ENCODE peak calls at places on chromosome 13, in nine cellular contexts. One of them, this sample, is unnamed.

GRCh38 chr13:89066868-89067466 is 1395.8 kb downstream of the SLITRK5 start:
- DNase-seq in activated naive CD4-positive, alpha-beta T cell treated with Interleukin-2 at 50 U/mL for 16 hours: no peak
- DNase-seq in AG09319: no peak
- DNase-seq in prostate gland: peak
- DNase-seq in T-helper 2 cell: no peak
- DNase-seq in CD4-positive, CD25-positive, alpha-beta regulatory T cell: no peak
- DNase-seq in stimulated activated CD8-positive, alpha-beta memory T cell treated with anti-CD3 and anti-CD28 coated beads, Interleukin-7, amount 100 ng/mL, for 48 hours: no peak
- DNase-seq in mucosa of descending colon: peak
- DNase-seq in Jurkat, Clone E6-1: peak
- DNase-seq in this sample: no peak

GRCh38 chr13:106376411-106377112 is 158.9 kb downstream of the EFNB2 start:
- DNase-seq in activated naive CD4-positive, alpha-beta T cell treated with Interleukin-2 at 50 U/mL for 16 hours: no peak
- DNase-seq in AG09319: no peak
- DNase-seq in prostate gland: no peak
- DNase-seq in T-helper 2 cell: no peak
- DNase-seq in CD4-positive, CD25-positive, alpha-beta regulatory T cell: no peak
- DNase-seq in stimulated activated CD8-positive, alpha-beta memory T cell treated with anti-CD3 and anti-CD28 coated beads, Interleukin-7, amount 100 ng/mL, for 48 hours: no peak
- DNase-seq in mucosa of descending colon: no peak
- DNase-seq in Jurkat, Clone E6-1: no peak
- DNase-seq in this sample: no peak

GRCh38 chr13:31909889-31910551 is 121.6 kb upstream of the FRY start:
- DNase-seq in activated naive CD4-positive, alpha-beta T cell treated with Interleukin-2 at 50 U/mL for 16 hours: peak
- DNase-seq in AG09319: no peak
- DNase-seq in prostate gland: peak
- DNase-seq in T-helper 2 cell: no peak
- DNase-seq in CD4-positive, CD25-positive, alpha-beta regulatory T cell: peak
- DNase-seq in stimulated activated CD8-positive, alpha-beta memory T cell treated with anti-CD3 and anti-CD28 coated beads, Interleukin-7, amount 100 ng/mL, for 48 hours: peak
- DNase-seq in mucosa of descending colon: peak
- DNase-seq in Jurkat, Clone E6-1: peak
- DNase-seq in this sample: no peak

GRCh38 chr13:48078251-48078656 is 16.6 kb downstream of the MED4 start:
- DNase-seq in activated naive CD4-positive, alpha-beta T cell treated with Interleukin-2 at 50 U/mL for 16 hours: no peak
- DNase-seq in AG09319: no peak
- DNase-seq in prostate gland: no peak
- DNase-seq in T-helper 2 cell: no peak
- DNase-seq in CD4-positive, CD25-positive, alpha-beta regulatory T cell: peak
- DNase-seq in stimulated activated CD8-positive, alpha-beta memory T cell treated with anti-CD3 and anti-CD28 coated beads, Interleukin-7, amount 100 ng/mL, for 48 hours: no peak
- DNase-seq in mucosa of descending colon: peak
- DNase-seq in Jurkat, Clone E6-1: peak
- DNase-seq in this sample: no peak

GRCh38 chr13:40442191-40442590 is 224.2 kb downstream of the FOXO1 start:
- DNase-seq in activated naive CD4-positive, alpha-beta T cell treated with Interleukin-2 at 50 U/mL for 16 hours: no peak
- DNase-seq in AG09319: no peak
- DNase-seq in prostate gland: no peak
- DNase-seq in T-helper 2 cell: no peak
- DNase-seq in CD4-positive, CD25-positive, alpha-beta regulatory T cell: no peak
- DNase-seq in stimulated activated CD8-positive, alpha-beta memory T cell treated with anti-CD3 and anti-CD28 coated beads, Interleukin-7, amount 100 ng/mL, for 48 hours: no peak
- DNase-seq in mucosa of descending colon: no peak
- DNase-seq in Jurkat, Clone E6-1: no peak
- DNase-seq in this sample: no peak

GRCh38 chr13:106961219-106961618 is 393.3 kb upstream of the ARGLU1 start:
- DNase-seq in activated naive CD4-positive, alpha-beta T cell treated with Interleukin-2 at 50 U/mL for 16 hours: no peak
- DNase-seq in AG09319: no peak
- DNase-seq in prostate gland: no peak
- DNase-seq in T-helper 2 cell: no peak
- DNase-seq in CD4-positive, CD25-positive, alpha-beta regulatory T cell: no peak
- DNase-seq in stimulated activated CD8-positive, alpha-beta memory T cell treated with anti-CD3 and anti-CD28 coated beads, Interleukin-7, amount 100 ng/mL, for 48 hours: no peak
- DNase-seq in mucosa of descending colon: no peak
- DNase-seq in Jurkat, Clone E6-1: no peak
- DNase-seq in this sample: no peak

GRCh38 chr13:105979586-105979985 is 555.9 kb downstream of the EFNB2 start:
- DNase-seq in activated naive CD4-positive, alpha-beta T cell treated with Interleukin-2 at 50 U/mL for 16 hours: no peak
- DNase-seq in AG09319: no peak
- DNase-seq in prostate gland: peak
- DNase-seq in T-helper 2 cell: no peak
- DNase-seq in CD4-positive, CD25-positive, alpha-beta regulatory T cell: no peak
- DNase-seq in stimulated activated CD8-positive, alpha-beta memory T cell treated with anti-CD3 and anti-CD28 coated beads, Interleukin-7, amount 100 ng/mL, for 48 hours: no peak
- DNase-seq in mucosa of descending colon: peak
- DNase-seq in Jurkat, Clone E6-1: no peak
- DNase-seq in this sample: no peak

GRCh38 chr13:24923305-24923640 is 159.3 kb downstream of the RNF17 start:
- DNase-seq in activated naive CD4-positive, alpha-beta T cell treated with Interleukin-2 at 50 U/mL for 16 hours: no peak
- DNase-seq in AG09319: peak
- DNase-seq in prostate gland: no peak
- DNase-seq in T-helper 2 cell: no peak
- DNase-seq in CD4-positive, CD25-positive, alpha-beta regulatory T cell: no peak
- DNase-seq in stimulated activated CD8-positive, alpha-beta memory T cell treated with anti-CD3 and anti-CD28 coated beads, Interleukin-7, amount 100 ng/mL, for 48 hours: no peak
- DNase-seq in mucosa of descending colon: peak
- DNase-seq in Jurkat, Clone E6-1: no peak
- DNase-seq in this sample: no peak

GRCh38 chr13:46526763-46527162 is 26.2 kb upstream of the LRCH1 start:
- DNase-seq in activated naive CD4-positive, alpha-beta T cell treated with Interleukin-2 at 50 U/mL for 16 hours: no peak
- DNase-seq in AG09319: no peak
- DNase-seq in prostate gland: no peak
- DNase-seq in T-helper 2 cell: no peak
- DNase-seq in CD4-positive, CD25-positive, alpha-beta regulatory T cell: no peak
- DNase-seq in stimulated activated CD8-positive, alpha-beta memory T cell treated with anti-CD3 and anti-CD28 coated beads, Interleukin-7, amount 100 ng/mL, for 48 hours: no peak
- DNase-seq in mucosa of descending colon: no peak
- DNase-seq in Jurkat, Clone E6-1: no peak
- DNase-seq in this sample: no peak

GRCh38 chr13:36673838-36674326 is at the start of gene SERTM1:
- DNase-seq in activated naive CD4-positive, alpha-beta T cell treated with Interleukin-2 at 50 U/mL for 16 hours: no peak
- DNase-seq in AG09319: no peak
- DNase-seq in prostate gland: no peak
- DNase-seq in T-helper 2 cell: no peak
- DNase-seq in CD4-positive, CD25-positive, alpha-beta regulatory T cell: no peak
- DNase-seq in stimulated activated CD8-positive, alpha-beta memory T cell treated with anti-CD3 and anti-CD28 coated beads, Interleukin-7, amount 100 ng/mL, for 48 hours: no peak
- DNase-seq in mucosa of descending colon: no peak
- DNase-seq in Jurkat, Clone E6-1: no peak
- DNase-seq in this sample: no peak

GRCh38 chr13:23380534-23380933 is 53.0 kb downstream of the SACS start:
- DNase-seq in activated naive CD4-positive, alpha-beta T cell treated with Interleukin-2 at 50 U/mL for 16 hours: no peak
- DNase-seq in AG09319: no peak
- DNase-seq in prostate gland: no peak
- DNase-seq in T-helper 2 cell: no peak
- DNase-seq in CD4-positive, CD25-positive, alpha-beta regulatory T cell: no peak
- DNase-seq in stimulated activated CD8-positive, alpha-beta memory T cell treated with anti-CD3 and anti-CD28 coated beads, Interleukin-7, amount 100 ng/mL, for 48 hours: no peak
- DNase-seq in mucosa of descending colon: no peak
- DNase-seq in Jurkat, Clone E6-1: no peak
- DNase-seq in this sample: no peak

GRCh38 chr13:46686171-46686570 is 110.8 kb downstream of the ESD start:
- DNase-seq in activated naive CD4-positive, alpha-beta T cell treated with Interleukin-2 at 50 U/mL for 16 hours: no peak
- DNase-seq in AG09319: no peak
- DNase-seq in prostate gland: no peak
- DNase-seq in T-helper 2 cell: no peak
- DNase-seq in CD4-positive, CD25-positive, alpha-beta regulatory T cell: no peak
- DNase-seq in stimulated activated CD8-positive, alpha-beta memory T cell treated with anti-CD3 and anti-CD28 coated beads, Interleukin-7, amount 100 ng/mL, for 48 hours: no peak
- DNase-seq in mucosa of descending colon: no peak
- DNase-seq in Jurkat, Clone E6-1: no peak
- DNase-seq in this sample: no peak

GRCh38 chr13:24660023-24660806 is 20.0 kb upstream of the ATP12A start:
- DNase-seq in activated naive CD4-positive, alpha-beta T cell treated with Interleukin-2 at 50 U/mL for 16 hours: no peak
- DNase-seq in AG09319: no peak
- DNase-seq in prostate gland: no peak
- DNase-seq in T-helper 2 cell: no peak
- DNase-seq in CD4-positive, CD25-positive, alpha-beta regulatory T cell: no peak
- DNase-seq in stimulated activated CD8-positive, alpha-beta memory T cell treated with anti-CD3 and anti-CD28 coated beads, Interleukin-7, amount 100 ng/mL, for 48 hours: no peak
- DNase-seq in mucosa of descending colon: peak
- DNase-seq in Jurkat, Clone E6-1: no peak
- DNase-seq in this sample: no peak

GRCh38 chr13:92136449-92137180 is 738.2 kb downstream of the GPC5 start:
- DNase-seq in activated naive CD4-positive, alpha-beta T cell treated with Interleukin-2 at 50 U/mL for 16 hours: no peak
- DNase-seq in AG09319: no peak
- DNase-seq in prostate gland: no peak
- DNase-seq in T-helper 2 cell: no peak
- DNase-seq in CD4-positive, CD25-positive, alpha-beta regulatory T cell: no peak
- DNase-seq in stimulated activated CD8-positive, alpha-beta memory T cell treated with anti-CD3 and anti-CD28 coated beads, Interleukin-7, amount 100 ng/mL, for 48 hours: no peak
- DNase-seq in mucosa of descending colon: no peak
- DNase-seq in Jurkat, Clone E6-1: no peak
- DNase-seq in this sample: no peak

GRCh38 chr13:108597943-108598342 is 31.5 kb upstream of the MYO16 start:
- DNase-seq in activated naive CD4-positive, alpha-beta T cell treated with Interleukin-2 at 50 U/mL for 16 hours: no peak
- DNase-seq in AG09319: no peak
- DNase-seq in prostate gland: no peak
- DNase-seq in T-helper 2 cell: no peak
- DNase-seq in CD4-positive, CD25-positive, alpha-beta regulatory T cell: no peak
- DNase-seq in stimulated activated CD8-positive, alpha-beta memory T cell treated with anti-CD3 and anti-CD28 coated beads, Interleukin-7, amount 100 ng/mL, for 48 hours: no peak
- DNase-seq in mucosa of descending colon: no peak
- DNase-seq in Jurkat, Clone E6-1: no peak
- DNase-seq in this sample: no peak

GRCh38 chr13:28531195-28531955 is 36.4 kb upstream of the FLT1 start:
- DNase-seq in activated naive CD4-positive, alpha-beta T cell treated with Interleukin-2 at 50 U/mL for 16 hours: no peak
- DNase-seq in AG09319: no peak
- DNase-seq in prostate gland: no peak
- DNase-seq in T-helper 2 cell: no peak
- DNase-seq in CD4-positive, CD25-positive, alpha-beta regulatory T cell: no peak
- DNase-seq in stimulated activated CD8-positive, alpha-beta memory T cell treated with anti-CD3 and anti-CD28 coated beads, Interleukin-7, amount 100 ng/mL, for 48 hours: no peak
- DNase-seq in mucosa of descending colon: peak
- DNase-seq in Jurkat, Clone E6-1: no peak
- DNase-seq in this sample: no peak

GRCh38 chr13:105937451-105937850 is 598.0 kb downstream of the EFNB2 start:
- DNase-seq in activated naive CD4-positive, alpha-beta T cell treated with Interleukin-2 at 50 U/mL for 16 hours: no peak
- DNase-seq in AG09319: no peak
- DNase-seq in prostate gland: no peak
- DNase-seq in T-helper 2 cell: no peak
- DNase-seq in CD4-positive, CD25-positive, alpha-beta regulatory T cell: no peak
- DNase-seq in stimulated activated CD8-positive, alpha-beta memory T cell treated with anti-CD3 and anti-CD28 coated beads, Interleukin-7, amount 100 ng/mL, for 48 hours: no peak
- DNase-seq in mucosa of descending colon: no peak
- DNase-seq in Jurkat, Clone E6-1: no peak
- DNase-seq in this sample: no peak

This sample was measured in CD14-positive monocyte.